ENCODE peak calls at places on chromosome X, in seven cellular contexts. Z, Y, L, H, G, A and C are unnamed samples.

GRCh38 chrX:9874483-9874882 is 88.3 kb downstream of the SHROOM2 start:
- DNase-seq in Z (no peak), Y (no peak), L (no peak), H (no peak), G (no peak), A (no peak), C (no peak)

GRCh38 chrX:136065044-136065671 is 79.9 kb downstream of the SLC9A6 start:
- DNase-seq in Z (no peak), Y (no peak), L (no peak), H (peak), G (no peak), A (no peak), C (peak)

GRCh38 chrX:118116308-118117068 is at the start of gene KLHL13:
- DNase-seq in Z (peak), Y (peak), L (no peak), H (no peak), G (peak), A (no peak), C (peak)

GRCh38 chrX:5236749-5237148 is 991.9 kb downstream of the NLGN4X start:
- DNase-seq in Z (no peak), Y (no peak), L (no peak), H (no peak), G (no peak), A (no peak), C (no peak)

GRCh38 chrX:3638280-3638873 is 75.1 kb downstream of the PRKX start:
- DNase-seq in Z (peak), Y (peak), L (peak), H (peak), G (peak), A (peak), C (peak)

GRCh38 chrX:10022580-10023245 is 55.6 kb downstream of the CLDN34 start:
- DNase-seq in Z (no peak), Y (no peak), L (no peak), H (no peak), G (no peak), A (no peak), C (no peak)

GRCh38 chrX:90026730-90027129 is 105.0 kb downstream of the TGIF2LX start:
- DNase-seq in Z (no peak), Y (no peak), L (no peak), H (no peak), G (no peak), A (no peak), C (no peak)

GRCh38 chrX:101452051-101452450 is 33.2 kb upstream of the ARMCX4 start:
- DNase-seq in Z (no peak), Y (no peak), L (no peak), H (no peak), G (no peak), A (no peak), C (no peak)

GRCh38 chrX:69556094-69557011 is 52.2 kb downstream of the NALF2 start:
- DNase-seq in Z (peak), Y (peak), L (no peak), H (peak), G (peak), A (peak), C (peak)

GRCh38 chrX:72635930-72636329 is 63.3 kb upstream of the HDAC8 start:
- DNase-seq in Z (no peak), Y (no peak), L (no peak), H (no peak), G (no peak), A (no peak), C (no peak)

GRCh38 chrX:150869450-150869849 is 29.0 kb downstream of the CD99L2 start:
- DNase-seq in Z (no peak), Y (no peak), L (no peak), H (no peak), G (no peak), A (no peak), C (no peak)

GRCh38 chrX:7444967-7445366 is 297.0 kb upstream of the PUDP start:
- DNase-seq in Z (no peak), Y (no peak), L (peak), H (no peak), G (no peak), A (no peak), C (no peak)

GRCh38 chrX:23195097-23195496 is 139.6 kb upstream of the PTCHD1 start:
- DNase-seq in Z (no peak), Y (no peak), L (no peak), H (no peak), G (no peak), A (no peak), C (no peak)

GRCh38 chrX:114717921-114718320 is 134.0 kb downstream of the HTR2C start:
- DNase-seq in Z (peak), Y (peak), L (no peak), H (no peak), G (peak), A (no peak), C (peak)

GRCh38 chrX:21708116-21708515 is 49.8 kb downstream of the SMPX start:
- DNase-seq in Z (peak), Y (peak), L (no peak), H (no peak), G (no peak), A (no peak), C (no peak)

GRCh38 chrX:56794404-56794803 is 65.4 kb downstream of the NBDY start:
- DNase-seq in Z (no peak), Y (no peak), L (no peak), H (no peak), G (no peak), A (no peak), C (no peak)

GRCh38 chrX:44344194-44344593 is 722 bp upstream of the EFHC2 start:
- DNase-seq in Z (peak), Y (peak), L (no peak), H (no peak), G (no peak), A (no peak), C (no peak)

GRCh38 chrX:139929876-139930275 is 3.0 kb downstream of the ATP11C start:
- DNase-seq in Z (no peak), Y (no peak), L (no peak), H (peak), G (no peak), A (no peak), C (no peak)

GRCh38 chrX:76550016-76550415 is 122.5 kb downstream of the MAGEE1 start:
- DNase-seq in Z (no peak), Y (no peak), L (no peak), H (no peak), G (no peak), A (no peak), C (no peak)

GRCh38 chrX:101552714-101553113 is 2.4 kb downstream of the ARMCX1 start:
- DNase-seq in Z (no peak), Y (no peak), L (no peak), H (no peak), G (no peak), A (no peak), C (no peak)

GRCh38 chrX:71118985-71119535 is 664 bp downstream of the MED12 start:
- DNase-seq in Z (no peak), Y (no peak), L (no peak), H (no peak), G (no peak), A (no peak), C (no peak)

GRCh38 chrX:109841257-109841656 is 108.2 kb upstream of the ACSL4 start:
- DNase-seq in Z (no peak), Y (no peak), L (no peak), H (no peak), G (no peak), A (no peak), C (no peak)
- TF ChIP-seq SP1 in Z (no peak), Y (no peak), L (no peak), H (no peak), G (no peak), A (no peak), C (no peak)

GRCh38 chrX:41863343-41864203 is 59.8 kb downstream of the CASK start:
- DNase-seq in Z (no peak), Y (no peak), L (no peak), H (no peak), G (no peak), A (no peak), C (no peak)

GRCh38 chrX:41857670-41858069 is 65.7 kb downstream of the CASK start:
- DNase-seq in Z (no peak), Y (no peak), L (no peak), H (no peak), G (no peak), A (no peak), C (no peak)

GRCh38 chrX:41862562-41863184 is 60.7 kb downstream of the CASK start:
- DNase-seq in Z (no peak), Y (no peak), L (no peak), H (no peak), G (no peak), A (no peak), C (no peak)

GRCh38 chrX:41858161-41858775 is 65.1 kb downstream of the CASK start:
- DNase-seq in Z (no peak), Y (peak), L (no peak), H (no peak), G (no peak), A (no peak), C (no peak)
- TF ChIP-seq SP1 in Z (no peak), Y (no peak), L (no peak), H (no peak), G (no peak), A (no peak), C (no peak)

DNA sequence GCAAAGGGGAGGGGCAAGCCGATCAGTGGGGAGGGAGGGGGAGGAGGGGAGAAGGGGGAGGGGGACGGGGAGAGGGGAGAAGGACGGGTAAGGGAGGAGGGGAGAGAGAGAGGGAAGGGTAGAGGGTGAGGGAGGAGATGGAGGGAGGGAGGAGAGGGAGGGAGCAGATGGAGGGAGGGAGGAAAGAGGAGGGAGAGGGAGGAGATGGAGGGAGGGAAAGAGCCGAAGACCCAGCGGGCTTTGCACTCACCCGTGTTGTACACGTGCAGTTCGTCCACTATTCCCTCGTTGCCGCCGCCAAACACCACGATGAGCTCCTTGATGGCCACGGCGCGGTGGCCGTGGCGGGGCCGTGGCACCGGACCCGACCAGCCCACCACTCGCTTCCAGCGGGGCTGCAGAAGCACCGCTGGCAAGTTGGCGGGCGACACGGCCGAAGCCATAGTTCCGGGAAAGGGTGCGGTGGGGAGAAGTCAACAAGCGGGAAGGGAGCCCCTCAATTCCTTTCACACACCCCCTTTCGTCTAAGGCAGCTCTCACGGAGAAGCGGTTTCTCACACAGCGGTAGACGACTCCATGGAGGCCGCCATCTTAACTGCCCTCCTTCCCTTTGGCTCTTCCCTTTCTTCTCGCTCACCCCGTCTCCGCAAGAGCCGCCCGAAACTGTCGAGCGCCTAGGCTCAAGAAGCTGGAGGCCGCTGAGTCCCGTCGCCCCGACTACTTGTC is 1.1 kb downstream of the HCFC1 start:
- DNase-seq in Z (peak), Y (no peak), L (no peak), H (peak), G (peak), A (no peak), C (peak)
- TF ChIP-seq SP1 in Z (no peak), Y (no peak), L (no peak), H (no peak), G (no peak), A (no peak), C (no peak)

GRCh38 chrX:41332408-41332987 is 1.5 kb upstream of the DDX3X start:
- DNase-seq in Z (peak), Y (no peak), L (no peak), H (no peak), G (no peak), A (no peak), C (no peak)
- TF ChIP-seq SP1 in Z (no peak), Y (no peak), L (no peak), H (no peak), G (no peak), A (no peak), C (no peak)

DNA sequence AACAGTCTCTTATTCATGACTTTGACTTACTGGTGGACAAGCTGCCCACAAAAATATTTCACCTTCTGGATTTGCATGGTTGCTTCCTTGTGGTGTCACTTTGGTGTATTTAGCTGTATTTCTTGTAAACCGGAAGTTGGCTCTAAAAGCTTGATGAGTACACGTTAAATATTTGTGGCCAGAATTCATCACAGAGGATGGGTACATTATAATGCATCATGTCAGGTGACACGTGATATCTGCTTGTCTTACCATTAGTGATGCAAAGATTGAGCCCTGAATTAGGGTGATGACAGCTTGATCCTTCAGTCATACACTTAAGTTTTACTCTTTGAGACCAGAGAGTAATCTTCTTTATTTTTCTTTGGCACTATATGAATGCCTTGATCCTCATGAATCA is 188.3 kb upstream of the RPS6KA3 start:
- DNase-seq in Z (no peak), Y (no peak), L (no peak), H (no peak), G (no peak), A (no peak), C (no peak)
- TF ChIP-seq SP1 in Z (no peak), Y (no peak), L (no peak), H (no peak), G (no peak), A (no peak), C (no peak)

GRCh38 chrX:16788477-16788876 is 2.2 kb downstream of the TXLNG start:
- DNase-seq in Z (no peak), Y (no peak), L (no peak), H (no peak), G (no peak), A (no peak), C (no peak)
- TF ChIP-seq SP1 in Z (no peak), Y (no peak), L (no peak), H (no peak), G (no peak), A (no peak), C (no peak)

DNA sequence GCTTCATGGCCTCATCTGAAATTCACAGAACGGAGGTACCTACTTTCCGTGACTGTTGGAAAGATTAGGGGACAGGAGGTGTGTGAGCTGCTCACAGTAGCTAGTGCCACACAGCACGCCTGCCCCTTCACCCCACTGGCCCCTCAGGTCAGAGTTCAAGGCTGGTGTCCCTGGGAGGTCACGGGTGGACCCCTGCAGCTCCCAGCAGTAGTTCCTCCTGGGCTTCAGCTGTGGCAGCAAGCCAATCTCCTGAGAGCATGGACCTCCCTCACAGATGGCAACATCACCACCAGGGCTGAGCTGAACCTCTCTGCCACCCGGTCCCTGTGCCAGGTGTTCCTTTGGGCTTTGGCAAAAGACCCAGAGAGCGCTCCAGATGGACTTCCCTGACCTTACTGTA is 1.8 kb downstream of the IDH3G start:
- DNase-seq in Z (no peak), Y (no peak), L (no peak), H (no peak), G (no peak), A (no peak), C (no peak)
- TF ChIP-seq SP1 in Z (no peak), Y (no peak), L (no peak), H (no peak), G (no peak), A (no peak), C (no peak)

GRCh38 chrX:46642145-46642544 is 68.6 kb downstream of the CHST7 start:
- DNase-seq in Z (peak), Y (no peak), L (no peak), H (peak), G (no peak), A (no peak), C (peak)
- TF ChIP-seq SP1 in Z (no peak), Y (no peak), L (no peak), H (no peak), G (no peak), A (no peak), C (no peak)

GRCh38 chrX:133677123-133678063 is 262.1 kb upstream of the GPC4 start:
- DNase-seq in Z (no peak), Y (no peak), L (no peak), H (no peak), G (no peak), A (no peak), C (no peak)

GRCh38 chrX:133670394-133670793 is 255.1 kb upstream of the GPC4 start:
- DNase-seq in Z (peak), Y (no peak), L (peak), H (no peak), G (no peak), A (peak), C (peak)

GRCh38 chrX:133676344-133677122 is 261.2 kb upstream of the GPC4 start:
- DNase-seq in Z (no peak), Y (no peak), L (no peak), H (peak), G (no peak), A (no peak), C (no peak)

GRCh38 chrX:133674726-133675470 is 259.6 kb upstream of the GPC4 start:
- DNase-seq in Z (no peak), Y (no peak), L (no peak), H (peak), G (no peak), A (no peak), C (no peak)
- TF ChIP-seq SP1 in Z (no peak), Y (no peak), L (no peak), H (no peak), G (no peak), A (no peak), C (no peak)

DNA sequence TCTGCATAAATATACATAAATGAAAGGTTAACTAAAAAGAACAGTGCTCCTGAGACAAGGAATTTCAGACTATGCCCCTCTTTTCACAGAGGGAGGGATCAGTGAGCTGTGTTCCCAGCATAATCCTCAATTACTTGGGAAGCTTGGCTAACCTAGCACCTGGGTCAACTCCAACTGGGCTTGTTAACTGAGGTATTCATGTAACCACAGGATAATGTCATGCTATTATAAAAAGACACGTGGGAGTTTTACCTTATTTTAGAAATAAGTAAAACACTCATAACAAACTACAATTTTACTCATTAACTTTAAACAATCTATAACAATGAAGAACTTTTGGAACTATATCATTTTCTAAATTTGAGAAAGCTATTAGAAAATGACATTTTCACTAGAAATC is 48.6 kb downstream of the RPGR start:
- DNase-seq in Z (no peak), Y (no peak), L (no peak), H (no peak), G (no peak), A (no peak), C (no peak)
- TF ChIP-seq SP1 in Z (no peak), Y (no peak), L (no peak), H (no peak), G (no peak), A (no peak), C (no peak)